ENCODE peak calls at places on chromosome 22, in five cellular contexts. R, M, S, Z and Q are unnamed samples.

GRCh38 chr22:42719133-42719532 is 1.5 kb downstream of the A4GALT start:
- DNase-seq in S (no peak), Z (no peak), R (no peak), M (no peak), Q (no peak)

GRCh38 chr22:42769238-42769573 is 48.5 kb upstream of the A4GALT start:
- DNase-seq in Z (no peak), M (no peak), S (no peak), R (no peak), Q (no peak)

GRCh38 chr22:49934891-49935557 is 16.6 kb downstream of the CRELD2 start:
- DNase-seq in M (peak; percentile 78), S (no peak), R (peak; percentile 16), Z (peak; percentile 60), Q (peak; percentile 82)

GRCh38 chr22:42805016-42805997 is 51.8 kb downstream of the ARFGAP3 start:
- DNase-seq in S (peak; percentile 70), Z (no peak), R (peak; percentile 5), M (peak; percentile 87), Q (no peak)

GRCh38 chr22:24503137-24503850 is 8.2 kb downstream of the UPB1 start:
- DNase-seq in S (no peak), M (no peak), Z (peak; percentile 65), R (no peak), Q (no peak)

GRCh38 chr22:31093090-31093850 is 12.2 kb downstream of the SMTN start:
- DNase-seq in Z (no peak), S (no peak), R (peak; percentile 44), M (no peak), Q (no peak)

GRCh38 chr22:36773935-36774334 is 2.0 kb downstream of the IFT27 start:
- DNase-seq in M (no peak), S (peak; percentile 22), Z (peak; percentile 58), R (no peak), Q (no peak)

GRCh38 chr22:21078916-21079315 is 33.2 kb downstream of the LRRC74B start:
- DNase-seq in M (no peak), S (no peak), R (no peak), Z (no peak), Q (no peak)

GRCh38 chr22:38228873-38229740 is 27.3 kb downstream of the MAFF start:
- DNase-seq in Z (peak; percentile 76), M (no peak), R (no peak), S (no peak), Q (no peak)

GRCh38 chr22:49413551-49413950 is 414.1 kb downstream of the BRD1 start:
- DNase-seq in M (no peak), S (no peak), Z (no peak), R (no peak), Q (no peak)

GRCh38 chr22:29801796-29802195 is 34.6 kb downstream of the UQCR10 start:
- DNase-seq in M (no peak), R (no peak), Z (no peak), S (no peak), Q (no peak)

GRCh38 chr22:49392841-49393510 is 434.7 kb downstream of the BRD1 start:
- DNase-seq in Z (no peak), R (no peak), M (peak; percentile 19), S (no peak), Q (no peak)